ENCODE peak calls at places on chromosomes 2 and 18, in ten cellular contexts. E is lung; X is fibroblast of mammary gland; L is AG10803; H is HFFc6; Y is colonic mucosa; D is PC-9; Z is CD8-positive, alpha-beta T cell; S is mammary epithelial cell; K is A673. N is an unnamed sample.
A peak's percentile ranks its signal among the peaks of the same experiment; 100 is the strongest.

GRCh38 chr2:37781028-37781427 is 109.6 kb upstream of the CDC42EP3 start:
- DNase-seq in H (peak; percentile 55), S (peak; percentile 66), Z (no peak), D (no peak), Y (no peak), X (peak; percentile 75), L (peak; percentile 77), E (no peak), K (no peak), N (peak; percentile 67)

GRCh38 chr2:14340703-14341102 is 291.8 kb upstream of the LRATD1 start:
- DNase-seq in H (no peak), K (no peak), L (no peak), S (no peak), Y (no peak), Z (no peak), X (no peak), D (no peak), E (no peak), N (peak; percentile 66)

GRCh38 chr18:25927830-25928229 is 162.6 kb downstream of the SS18 start:
- DNase-seq in Z (no peak), E (no peak), K (no peak), X (no peak), L (no peak), S (no peak), H (no peak), D (no peak), Y (no peak), N (no peak)

GRCh38 chr18:60892855-60893254 is 440.4 kb upstream of the CDH20 start:
- DNase-seq in L (peak; percentile 29), Y (no peak), H (no peak), X (peak; percentile 73), S (peak; percentile 96), Z (no peak), K (no peak), D (peak; percentile 61), E (peak; percentile 37), N (peak; percentile 97)

GRCh38 chr2:200655918-200656580 is 70.2 kb downstream of the AOX1 start:
- DNase-seq in X (peak; percentile 68), Y (no peak), D (no peak), H (no peak), S (no peak), Z (no peak), E (no peak), K (no peak), L (peak; percentile 44), N (no peak)

GRCh38 chr2:71100195-71100964 is 29.6 kb downstream of the MCEE start:
- DNase-seq in K (peak; percentile 70), H (peak; percentile 52), L (peak; percentile 62), Z (peak; percentile 13), Y (peak; percentile 63), E (peak; percentile 46), X (peak; percentile 72), D (peak; percentile 53), S (peak; percentile 48), N (peak; percentile 74)

GRCh38 chr2:217790681-217791392 is 212.0 kb downstream of the TNS1 start:
- DNase-seq in X (peak; percentile 82), Y (no peak), D (no peak), H (peak; percentile 54), K (no peak), E (peak; percentile 27), S (peak; percentile 49), L (peak; percentile 44), Z (no peak), N (peak; percentile 70)

GRCh38 chr2:23380562-23381065 is 4.4 kb upstream of the KLHL29 start:
- DNase-seq in L (no peak), D (peak; percentile 31), Y (no peak), S (no peak), X (no peak), K (peak; percentile 52), H (no peak), Z (no peak), E (peak; percentile 45), N (no peak)

GRCh38 chr2:43610361-43610760 is 14.5 kb upstream of the THADA start:
- DNase-seq in X (no peak), Y (no peak), D (no peak), Z (no peak), L (no peak), E (no peak), K (no peak), H (no peak), S (no peak), N (no peak)

GRCh38 chr2:126645211-126645618 is 10.7 kb upstream of the GYPC start:
- DNase-seq in D (no peak), E (peak; percentile 9), H (no peak), K (no peak), S (no peak), X (no peak), Z (no peak), L (no peak), Y (no peak), N (no peak)

GRCh38 chr2:72988041-72988440 is 70.7 kb downstream of the EMX1 start:
- DNase-seq in E (no peak), H (no peak), K (no peak), D (no peak), X (no peak), Y (no peak), S (no peak), L (no peak), Z (no peak), N (no peak)

GRCh38 chr2:138787053-138787666 is 7.0 kb upstream of the NXPH2 start:
- DNase-seq in S (peak; percentile 29), Z (no peak), H (peak; percentile 40), E (no peak), X (peak; percentile 48), Y (no peak), K (peak; percentile 69), L (peak; percentile 29), D (peak; percentile 14), N (peak; percentile 53)

GRCh38 chr2:121776361-121776760 is 20.9 kb downstream of the TSN start:
- DNase-seq in Z (no peak), S (no peak), Y (no peak), E (no peak), H (no peak), X (no peak), L (no peak), K (no peak), D (no peak), N (peak; percentile 22)

GRCh38 chr2:188381614-188382013 is 89.9 kb downstream of the GULP1 start:
- DNase-seq in D (no peak), E (no peak), L (peak; percentile 6), H (peak; percentile 71), K (no peak), Z (no peak), Y (no peak), S (peak; percentile 78), X (peak; percentile 61), N (peak; percentile 78)

GRCh38 chr2:13141315-13141714 is 424.6 kb downstream of the TRIB2 start:
- DNase-seq in H (no peak), K (no peak), S (no peak), L (no peak), E (no peak), D (no peak), Z (no peak), Y (no peak), X (no peak), N (no peak)

GRCh38 chr18:28086530-28087172 is 90.3 kb downstream of the CDH2 start:
- DNase-seq in D (no peak), L (peak; percentile 71), H (no peak), E (no peak), Y (no peak), S (peak; percentile 49), X (peak; percentile 60), K (peak; percentile 17), Z (no peak), N (peak; percentile 25)

GRCh38 chr2:158740127-158740526 is 55.0 kb upstream of the DAPL1 start:
- DNase-seq in E (no peak), D (no peak), S (no peak), X (peak; percentile 61), H (peak; percentile 57), Z (no peak), L (no peak), Y (no peak), K (no peak), N (no peak)

GRCh38 chr2:28545590-28546195 is 49.8 kb downstream of the PLB1 start:
- DNase-seq in Y (no peak), X (no peak), K (no peak), L (no peak), H (no peak), D (no peak), S (peak; percentile 93), E (no peak), Z (no peak), N (peak; percentile 97)

GRCh38 chr18:10056506-10056905 is 142.7 kb downstream of the VAPA start:
- DNase-seq in Y (no peak), Z (no peak), K (no peak), H (no peak), S (no peak), L (no peak), E (no peak), X (no peak), D (no peak), N (no peak)
- TF ChIP-seq CTCF in Y (no peak), Z (no peak), K (no peak), H (no peak), S (no peak), L (no peak), E (no peak), X (no peak), D (no peak), N (no peak)

GRCh38 chr2:36544638-36545338 is 53.2 kb downstream of the FEZ2 start:
- DNase-seq in Z (no peak), S (no peak), K (no peak), E (no peak), L (no peak), Y (no peak), H (no peak), X (no peak), D (no peak), N (peak; percentile 11)
- TF ChIP-seq CTCF in Z (no peak), S (peak; percentile 35), K (peak; percentile 49), E (no peak), L (peak; percentile 41), Y (no peak), H (peak; percentile 69), X (peak; percentile 45), D (peak; percentile 34), N (peak; percentile 34)

GRCh38 chr18:77702686-77703085 is 453.0 kb downstream of the GALR1 start:
- DNase-seq in S (no peak), L (peak; percentile 1), Y (no peak), E (no peak), H (no peak), X (peak; percentile 33), Z (no peak), K (no peak), D (peak; percentile 3), N (peak; percentile 29)
- TF ChIP-seq CTCF in S (no peak), L (no peak), Y (no peak), E (peak; percentile 4), H (no peak), X (peak; percentile 10), Z (no peak), K (no peak), D (peak; percentile 41), N (no peak)

DNA sequence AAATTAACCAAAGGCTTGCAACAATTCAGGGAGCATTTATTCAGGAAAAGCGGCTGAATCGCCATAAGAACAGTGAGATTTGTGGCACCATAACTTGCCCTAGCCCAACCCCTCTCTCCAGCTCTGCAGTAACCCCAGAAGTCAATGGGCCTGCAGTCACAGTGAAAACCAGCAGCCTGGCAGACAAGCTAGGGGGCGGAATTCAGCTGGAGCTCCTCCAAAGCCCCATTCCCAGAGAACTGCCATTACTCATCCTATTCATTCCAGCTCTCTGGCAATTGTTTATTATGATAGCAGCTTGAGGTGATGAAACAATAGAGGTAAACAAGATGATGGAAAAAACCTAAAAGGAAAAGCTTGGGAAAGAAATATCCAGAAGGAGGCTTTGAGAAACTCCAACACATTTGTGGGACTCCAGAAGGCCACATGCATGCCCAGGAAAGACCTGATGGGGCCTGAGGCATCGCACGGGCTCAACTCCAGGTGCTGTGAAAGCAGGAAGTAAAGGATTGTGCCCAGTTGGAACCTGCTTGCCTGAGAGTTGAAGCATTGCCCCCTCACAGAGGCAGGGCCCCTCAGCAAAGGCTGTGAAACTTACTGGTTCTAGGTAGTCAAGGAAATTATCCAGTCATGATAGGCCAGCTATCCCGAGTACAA is 126.8 kb downstream of the TWIST2 start:
- DNase-seq in L (peak; percentile 92), H (peak; percentile 89), D (peak; percentile 19), Z (no peak), K (no peak), S (peak; percentile 60), X (peak; percentile 97), Y (peak; percentile 35), E (no peak), N (peak; percentile 78)
- TF ChIP-seq CTCF in L (peak; percentile 56), H (peak; percentile 77), D (no peak), Z (no peak), K (peak; percentile 21), S (peak; percentile 50), X (peak; percentile 62), Y (no peak), E (no peak), N (peak; percentile 22)

N was measured in epithelial cell of esophagus.